ENCODE peak calls at places on chromosome 11, in six cellular contexts. M is lower lobe of right lung, E is IMR-90, O is pancreas, G is cardiac muscle cell, J is right lobe of liver. R is an unnamed sample. For H3K9me3 and H3K27me3, the result is how much of the 10 kb centered on the place peaks cover.

GRCh38 chr11:134328433-134328832 is 3.4 kb upstream of the GLB1L2 start:
- DNase-seq in E (no peak), M (no peak), J (no peak), G (no peak), O (no peak), R (no peak)

GRCh38 chr11:73493838-73494598 is 103.9 kb downstream of the FAM168A start:
- DNase-seq in J (no peak), O (no peak), E (peak), M (no peak), G (peak), R (peak)

GRCh38 chr11:34052608-34053160 is 1.2 kb downstream of the CAPRIN1 start:
- DNase-seq in G (peak), J (peak), M (peak), O (peak), E (no peak), R (no peak)

GRCh38 chr11:92383430-92383829 is 158.8 kb downstream of the FAT3 start:
- DNase-seq in M (no peak), O (no peak), E (peak), J (no peak), G (no peak), R (peak)

GRCh38 chr11:986270-986951 is 50.1 kb downstream of the MUC6 start:
- DNase-seq in M (peak), E (no peak), G (no peak), O (no peak), J (no peak), R (no peak)

GRCh38 chr11:11786771-11787170 is 55.0 kb upstream of the USP47 start:
- DNase-seq in M (no peak), E (peak), J (no peak), G (peak), O (no peak), R (peak)

GRCh38 chr11:110855246-110855645 is 143.0 kb upstream of the ARHGAP20 start:
- DNase-seq in J (no peak), G (no peak), O (no peak), M (no peak), E (no peak), R (no peak)

GRCh38 chr11:111530091-111530490 is 10.4 kb upstream of the LAYN start:
- DNase-seq in O (no peak), E (no peak), M (no peak), J (no peak), G (no peak), R (peak)

GRCh38 chr11:68441466-68442230 is 18.9 kb upstream of the PPP6R3 start:
- DNase-seq in M (no peak), G (no peak), J (no peak), O (no peak), E (peak), R (peak)

GRCh38 chr11:65781962-65782815 is 1.4 kb upstream of the AP5B1 start:
- DNase-seq in G (no peak), E (no peak), M (no peak), O (no peak), J (peak), R (no peak)

GRCh38 chr11:2385156-2386151 is 8.3 kb downstream of the CD81 start:
- DNase-seq in O (no peak), G (no peak), J (peak), E (no peak), M (no peak), R (no peak)

GRCh38 chr11:117442049-117442868 is 114.6 kb downstream of the CEP164 start:
- DNase-seq in G (no peak), E (no peak), J (no peak), M (no peak), O (no peak), R (no peak)
- H3K9me3 ChIP-seq in G (under half), E (under half), J (under half), M (under half), O (under half), R (under half)

GRCh38 chr11:124380585-124380984 is 3.7 kb downstream of the OR8B2 start:
- DNase-seq in J (no peak), M (no peak), E (no peak), G (no peak), O (no peak), R (no peak)
- H3K27me3 ChIP-seq in J (under half), M (under half), E (under half), G (under half), O (under half), R (under half)

GRCh38 chr11:115802641-115803040 is 298.4 kb upstream of the CADM1 start:
- DNase-seq in O (no peak), G (no peak), E (no peak), J (no peak), M (no peak), R (no peak)

GRCh38 chr11:115803341-115803740 is 299.1 kb upstream of the CADM1 start:
- DNase-seq in E (no peak), O (no peak), G (no peak), J (no peak), M (no peak), R (no peak)

GRCh38 chr11:115806056-115806455 is 301.8 kb upstream of the CADM1 start:
- DNase-seq in M (no peak), G (no peak), J (no peak), O (no peak), E (no peak), R (no peak)

DNA sequence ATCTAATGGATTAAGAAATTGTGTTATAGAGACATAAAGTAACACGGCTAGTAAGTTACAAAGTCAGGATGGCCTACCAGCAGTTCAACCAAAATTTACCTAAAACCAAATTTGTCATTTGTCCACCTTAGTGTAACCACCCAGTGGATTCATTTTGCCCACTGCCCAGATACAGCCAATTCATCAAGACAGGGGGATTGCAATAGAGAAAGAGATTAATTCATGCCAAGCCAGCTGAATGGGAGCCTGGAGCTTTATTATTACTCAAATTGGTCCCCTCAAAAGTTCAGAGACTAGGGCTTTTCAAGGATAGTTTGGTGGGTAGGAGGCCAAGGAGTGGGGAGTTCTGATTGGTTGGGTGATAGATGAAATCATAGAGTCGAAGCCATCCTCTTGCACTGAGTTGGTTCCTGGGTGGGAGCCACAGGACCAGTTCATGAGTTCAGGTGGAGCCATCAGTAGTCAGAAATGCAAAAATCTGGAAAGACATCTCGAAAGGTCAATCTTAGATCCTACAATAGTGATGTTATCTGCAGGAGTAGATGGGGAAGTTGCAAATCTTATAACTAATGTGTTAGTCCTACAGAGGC is 304.2 kb upstream of the CADM1 start:
- DNase-seq in G (no peak), M (no peak), J (no peak), E (no peak), O (no peak), R (no peak)
- H3K9me3 ChIP-seq in G (under half), M (under half), J (under half), E (under half), O (under half), R (under half)

GRCh38 chr11:8266246-8267241 is 2.9 kb upstream of the LMO1 start:
- DNase-seq in G (no peak), J (peak), E (no peak), O (peak), M (no peak), R (no peak)

GRCh38 chr11:8269636-8270035 is 6.0 kb upstream of the LMO1 start:
- DNase-seq in E (no peak), J (no peak), O (no peak), G (no peak), M (no peak), R (no peak)

GRCh38 chr11:8267280-8267679 is 3.6 kb upstream of the LMO1 start:
- DNase-seq in E (no peak), J (peak), G (no peak), M (no peak), O (peak), R (no peak)

GRCh38 chr11:8267831-8268529 is 4.3 kb upstream of the LMO1 start:
- DNase-seq in J (peak), O (peak), E (no peak), M (no peak), G (peak), R (no peak)

GRCh38 chr11:8268530-8269461 is 5.1 kb upstream of the LMO1 start:
- DNase-seq in E (no peak), G (peak), M (peak), J (peak), O (peak), R (no peak)
- H3K27me3 ChIP-seq in E (half or more), G (half or more), M (half or more), J (under half), O (under half), R (half or more)